ENCODE peak calls at places on chromosome X, in eight cellular contexts. One of them, this sample, is unnamed.

GRCh38 chrX:28586891-28587635 is at the start of gene IL1RAPL1:
- DNase-seq in cortex of kidney: no peak
- DNase-seq in tibial nerve: no peak
- DNase-seq in AG09309: no peak
- DNase-seq in left cardiac atrium: no peak
- DNase-seq in AG10803: peak; percentile 12
- DNase-seq in ascending aorta: no peak
- DNase-seq in mammary epithelial cell: peak; percentile 8
- DNase-seq in this sample: no peak

GRCh38 chrX:37825225-37825842 is 22.0 kb downstream of the DYNLT3 start:
- DNase-seq in tibial nerve: peak; percentile 60
- DNase-seq in ascending aorta: no peak
- DNase-seq in AG10803: peak; percentile 25
- DNase-seq in left cardiac atrium: peak; percentile 35
- DNase-seq in cortex of kidney: no peak
- DNase-seq in AG09309: no peak
- DNase-seq in mammary epithelial cell: peak; percentile 26
- DNase-seq in this sample: peak; percentile 8

GRCh38 chrX:101799387-101799786 is 132.4 kb downstream of the ZMAT1 start:
- DNase-seq in mammary epithelial cell: peak; percentile 78
- DNase-seq in cortex of kidney: no peak
- DNase-seq in ascending aorta: peak; percentile 54
- DNase-seq in AG10803: peak; percentile 76
- DNase-seq in tibial nerve: peak; percentile 98
- DNase-seq in AG09309: peak; percentile 64
- DNase-seq in left cardiac atrium: peak; percentile 84
- DNase-seq in this sample: peak; percentile 63

GRCh38 chrX:155027509-155028066 is 944 bp downstream of the FUNDC2 start:
- DNase-seq in AG10803: peak; percentile 76
- DNase-seq in left cardiac atrium: no peak
- DNase-seq in ascending aorta: no peak
- DNase-seq in AG09309: peak; percentile 61
- DNase-seq in cortex of kidney: no peak
- DNase-seq in tibial nerve: peak; percentile 45
- DNase-seq in mammary epithelial cell: peak; percentile 62
- DNase-seq in this sample: peak; percentile 11

GRCh38 chrX:29690061-29690460 is 525.3 kb upstream of the MAGEB2 start:
- DNase-seq in cortex of kidney: no peak
- DNase-seq in left cardiac atrium: no peak
- DNase-seq in AG09309: no peak
- DNase-seq in AG10803: peak; percentile 46
- DNase-seq in mammary epithelial cell: peak; percentile 41
- DNase-seq in ascending aorta: no peak
- DNase-seq in tibial nerve: no peak
- DNase-seq in this sample: no peak

GRCh38 chrX:108177321-108177990 is 85.9 kb downstream of the ATG4A start:
- DNase-seq in tibial nerve: no peak
- DNase-seq in cortex of kidney: no peak
- DNase-seq in left cardiac atrium: no peak
- DNase-seq in AG10803: no peak
- DNase-seq in mammary epithelial cell: no peak
- DNase-seq in AG09309: no peak
- DNase-seq in ascending aorta: no peak
- DNase-seq in this sample: no peak

GRCh38 chrX:45083314-45083713 is 117.4 kb downstream of the DIPK2B start:
- DNase-seq in tibial nerve: no peak
- DNase-seq in AG10803: no peak
- DNase-seq in left cardiac atrium: no peak
- DNase-seq in cortex of kidney: no peak
- DNase-seq in AG09309: no peak
- DNase-seq in ascending aorta: no peak
- DNase-seq in mammary epithelial cell: no peak
- DNase-seq in this sample: no peak

GRCh38 chrX:2576793-2577192 is 76.0 kb upstream of the DHRSX start:
- DNase-seq in AG10803: no peak
- DNase-seq in AG09309: no peak
- DNase-seq in left cardiac atrium: no peak
- DNase-seq in tibial nerve: no peak
- DNase-seq in cortex of kidney: no peak
- DNase-seq in mammary epithelial cell: peak; percentile 42
- DNase-seq in ascending aorta: no peak
- DNase-seq in this sample: peak; percentile 49

GRCh38 chrX:15418041-15418706 is 34.0 kb upstream of the VEGFD start:
- DNase-seq in cortex of kidney: no peak
- DNase-seq in AG10803: peak; percentile 84
- DNase-seq in ascending aorta: no peak
- DNase-seq in left cardiac atrium: no peak
- DNase-seq in mammary epithelial cell: no peak
- DNase-seq in AG09309: peak; percentile 56
- DNase-seq in tibial nerve: no peak
- DNase-seq in this sample: no peak

GRCh38 chrX:30689116-30689515 is 35.9 kb downstream of the GK start:
- DNase-seq in left cardiac atrium: no peak
- DNase-seq in AG09309: no peak
- DNase-seq in mammary epithelial cell: no peak
- DNase-seq in ascending aorta: no peak
- DNase-seq in tibial nerve: no peak
- DNase-seq in AG10803: no peak
- DNase-seq in cortex of kidney: no peak
- DNase-seq in this sample: no peak

GRCh38 chrX:120697053-120697452 is 67.2 kb upstream of the C1GALT1C1 start:
- DNase-seq in cortex of kidney: no peak
- DNase-seq in AG10803: no peak
- DNase-seq in left cardiac atrium: no peak
- DNase-seq in ascending aorta: no peak
- DNase-seq in tibial nerve: no peak
- DNase-seq in mammary epithelial cell: no peak
- DNase-seq in AG09309: no peak
- DNase-seq in this sample: no peak

GRCh38 chrX:38061335-38061734 is 55.0 kb downstream of the SYTL5 start:
- DNase-seq in cortex of kidney: no peak
- DNase-seq in tibial nerve: no peak
- DNase-seq in AG10803: peak; percentile 10
- DNase-seq in mammary epithelial cell: peak; percentile 36
- DNase-seq in AG09309: no peak
- DNase-seq in left cardiac atrium: no peak
- DNase-seq in ascending aorta: no peak
- DNase-seq in this sample: peak; percentile 14

GRCh38 chrX:154517101-154517781 is 1.2 kb upstream of the FAM3A start:
- DNase-seq in AG09309: no peak
- DNase-seq in mammary epithelial cell: no peak
- DNase-seq in AG10803: no peak
- DNase-seq in left cardiac atrium: no peak
- DNase-seq in tibial nerve: no peak
- DNase-seq in ascending aorta: no peak
- DNase-seq in cortex of kidney: no peak
- DNase-seq in this sample: peak; percentile 67

GRCh38 chrX:128807367-128807766 is 715.9 kb downstream of the SMARCA1 start:
- DNase-seq in ascending aorta: no peak
- DNase-seq in AG09309: no peak
- DNase-seq in left cardiac atrium: no peak
- DNase-seq in mammary epithelial cell: no peak
- DNase-seq in cortex of kidney: no peak
- DNase-seq in AG10803: no peak
- DNase-seq in tibial nerve: no peak
- DNase-seq in this sample: no peak

GRCh38 chrX:3299626-3300025 is 46.8 kb downstream of the MXRA5 start:
- DNase-seq in left cardiac atrium: no peak
- DNase-seq in tibial nerve: no peak
- DNase-seq in AG09309: peak; percentile 48
- DNase-seq in cortex of kidney: no peak
- DNase-seq in mammary epithelial cell: no peak
- DNase-seq in ascending aorta: no peak
- DNase-seq in AG10803: peak; percentile 75
- DNase-seq in this sample: no peak

GRCh38 chrX:134369576-134369975 is 90.4 kb upstream of the HPRT1 start:
- DNase-seq in tibial nerve: no peak
- DNase-seq in cortex of kidney: no peak
- DNase-seq in AG09309: no peak
- DNase-seq in left cardiac atrium: no peak
- DNase-seq in mammary epithelial cell: no peak
- DNase-seq in AG10803: no peak
- DNase-seq in ascending aorta: no peak
- DNase-seq in this sample: no peak

GRCh38 chrX:48747415-48748026 is 14.0 kb upstream of the GLOD5 start:
- DNase-seq in mammary epithelial cell: no peak
- DNase-seq in tibial nerve: no peak
- DNase-seq in AG09309: no peak
- DNase-seq in AG10803: no peak
- DNase-seq in left cardiac atrium: no peak
- DNase-seq in cortex of kidney: no peak
- DNase-seq in ascending aorta: no peak
- DNase-seq in this sample: no peak

GRCh38 chrX:140149761-140150160 is 184.4 kb upstream of the CXorf66 start:
- DNase-seq in cortex of kidney: no peak
- DNase-seq in left cardiac atrium: no peak
- DNase-seq in tibial nerve: no peak
- DNase-seq in mammary epithelial cell: no peak
- DNase-seq in AG09309: no peak
- DNase-seq in ascending aorta: no peak
- DNase-seq in AG10803: no peak
- DNase-seq in this sample: no peak

GRCh38 chrX:861335-861890 is 230.8 kb downstream of the SHOX start:
- DNase-seq in mammary epithelial cell: no peak
- DNase-seq in AG10803: peak; percentile 42
- DNase-seq in tibial nerve: no peak
- DNase-seq in left cardiac atrium: no peak
- DNase-seq in cortex of kidney: no peak
- DNase-seq in ascending aorta: no peak
- DNase-seq in AG09309: no peak
- DNase-seq in this sample: no peak

This sample was measured in HepG2.